ENCODE peak calls at places on chromosomes 12 and 14, in five cellular contexts. F is CD4-positive, alpha-beta memory T cell; V is adipocyte; E is stomach; U is lung. C is an unnamed sample.

GRCh38 chr12:84976133-84976532 is 59.9 kb downstream of the TSPAN19 start:
- DNase-seq in F (no peak), V (no peak), E (no peak), U (no peak), C (no peak)

GRCh38 chr14:80850197-80850814 is 91.2 kb downstream of the CEP128 start:
- DNase-seq in F (peak; percentile 15), V (peak; percentile 85), E (no peak), U (no peak), C (no peak)

GRCh38 chr12:76020731-76021672 is 10.6 kb downstream of the PHLDA1 start:
- DNase-seq in F (peak; percentile 79), V (peak; percentile 90), E (no peak), U (no peak), C (peak; percentile 86)

GRCh38 chr12:29634057-29634456 is 136.6 kb upstream of the OVCH1 start:
- DNase-seq in F (no peak), V (peak; percentile 36), E (no peak), U (no peak), C (no peak)

GRCh38 chr12:115375188-115375991 is 691.4 kb upstream of the TBX3 start:
- DNase-seq in F (no peak), V (peak; percentile 83), E (no peak), U (no peak), C (peak; percentile 13)

GRCh38 chr12:26244503-26244902 is 49.1 kb downstream of the SSPN start:
- DNase-seq in F (no peak), V (no peak), E (no peak), U (no peak), C (no peak)

GRCh38 chr12:5377997-5378596 is 53.8 kb upstream of the NTF3 start:
- DNase-seq in F (no peak), V (no peak), E (no peak), U (no peak), C (no peak)

GRCh38 chr12:70317781-70318180 is 48.3 kb upstream of the KCNMB4 start:
- DNase-seq in F (no peak), V (no peak), E (no peak), U (no peak), C (no peak)

GRCh38 chr12:128191380-128191779 is 75.6 kb upstream of the TMEM132C start:
- DNase-seq in F (no peak), V (no peak), E (no peak), U (no peak), C (no peak)

GRCh38 chr12:14769837-14770494 is 33.3 kb downstream of the WBP11 start:
- DNase-seq in F (peak; percentile 89), V (peak; percentile 87), E (peak; percentile 90), U (peak; percentile 89), C (peak; percentile 73)

GRCh38 chr12:58393152-58393551 is 451.8 kb downstream of the ATP23 start:
- DNase-seq in F (no peak), V (peak; percentile 52), E (no peak), U (no peak), C (no peak)

GRCh38 chr12:110269622-110270124 is 11.4 kb upstream of the ATP2A2 start:
- DNase-seq in F (no peak), V (peak; percentile 77), E (no peak), U (no peak), C (peak; percentile 69)

GRCh38 chr12:28759334-28759733 is 389.7 kb upstream of the FAR2 start:
- DNase-seq in F (no peak), V (peak; percentile 7), E (no peak), U (no peak), C (peak; percentile 2)

GRCh38 chr12:32455607-32456063 is 56.3 kb downstream of the FGD4 start:
- DNase-seq in F (peak; percentile 28), V (peak; percentile 93), E (no peak), U (no peak), C (no peak)
- H3K4me3 ChIP-seq in F (no peak overlapping the region), V (peak overlapping the region; percentile 82), E (peak overlapping the region; percentile 15), U (no peak overlapping the region), C (peak overlapping the region; percentile 20)

DNA sequence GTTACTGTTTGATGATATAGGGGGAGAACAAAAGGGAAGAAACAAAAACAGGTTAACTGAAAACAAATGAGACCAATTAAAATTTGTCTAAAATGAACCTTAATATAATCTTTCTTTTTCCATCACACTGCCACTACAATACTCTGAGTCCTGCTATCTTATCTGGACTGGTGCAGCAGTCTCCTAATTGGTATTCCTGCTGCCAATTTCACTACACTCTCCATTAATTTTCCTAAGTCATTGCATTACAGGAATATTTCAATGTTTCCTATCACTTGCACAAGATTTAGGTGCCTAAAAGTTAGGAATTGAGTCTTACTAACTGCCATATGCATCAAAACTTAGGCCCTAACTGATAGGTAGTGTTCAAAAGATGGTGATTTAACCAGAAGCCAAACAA is 884.9 kb upstream of the MGAT4C start:
- DNase-seq in F (no peak), V (no peak), E (no peak), U (no peak), C (no peak)
- H3K9me3 ChIP-seq in F (no peaks in the 10 kb centered on the region), V (peaks cover 3% of the 10 kb centered on the region), E (no peaks in the 10 kb centered on the region), U (no peaks in the 10 kb centered on the region), C (peaks cover 2% of the 10 kb centered on the region)

GRCh38 chr14:105120056-105120455 is 48.5 kb downstream of the JAG2 start:
- DNase-seq in F (no peak), V (peak; percentile 2), E (no peak), U (no peak), C (no peak)
- H3K27me3 ChIP-seq in F (peaks cover 7% of the 10 kb centered on the region), V (peaks cover 76% of the 10 kb centered on the region), E (peaks cover 28% of the 10 kb centered on the region), U (no peaks in the 10 kb centered on the region), C (no peaks in the 10 kb centered on the region)

GRCh38 chr14:36655571-36655962 is 6.1 kb upstream of the PAX9 start:
- DNase-seq in F (no peak), V (no peak), E (no peak), U (no peak), C (no peak)
- H3K4me3 ChIP-seq in F (no peak overlapping the region), V (no peak overlapping the region), E (no peak overlapping the region), U (no peak overlapping the region), C (no peak overlapping the region)

GRCh38 chr12:130435826-130436225 is 98.1 kb downstream of the PIWIL1 start:
- DNase-seq in F (no peak), V (no peak), E (no peak), U (no peak), C (no peak)
- H3K9me3 ChIP-seq in F (no peaks in the 10 kb centered on the region), V (peaks cover 7% of the 10 kb centered on the region), E (peaks cover 26% of the 10 kb centered on the region), U (peaks cover 19% of the 10 kb centered on the region), C (no peaks in the 10 kb centered on the region)

DNA sequence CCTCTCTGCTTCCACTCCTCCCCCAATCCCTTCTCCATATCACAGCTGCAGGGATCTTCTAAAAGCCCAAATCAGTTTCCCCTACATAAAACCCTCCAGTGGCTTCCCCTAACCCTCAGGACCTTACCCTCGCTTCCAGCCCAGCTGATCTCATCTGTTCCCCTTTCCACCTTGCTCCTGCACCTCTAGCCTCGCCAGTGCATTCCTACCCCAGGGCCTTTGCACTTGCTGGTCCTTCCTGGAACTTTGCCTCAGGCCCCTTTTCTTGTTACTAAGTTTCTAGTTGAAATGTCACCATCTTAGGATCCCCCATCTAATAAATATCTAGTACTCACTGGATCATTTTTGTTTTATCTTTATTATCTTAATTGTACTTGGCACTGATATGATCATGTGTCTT is 171.9 kb upstream of the LHX5 start:
- DNase-seq in F (no peak), V (no peak), E (no peak), U (no peak), C (no peak)
- H3K27me3 ChIP-seq in F (no peaks in the 10 kb centered on the region), V (peaks cover 55% of the 10 kb centered on the region), E (peaks cover 95% of the 10 kb centered on the region), U (peaks cover 4% of the 10 kb centered on the region), C (no peaks in the 10 kb centered on the region)